ENCODE peak calls at places on chromosomes 7 and 10, in eight cellular contexts. H is AG08395; J is uterus; W is A549; Y is GM13977; P is effector CD4-positive, alpha-beta T cell; A is WTC11; E is NAMALWA. N is an unnamed sample.

GRCh38 chr7:105691692-105692564 is 110.6 kb upstream of the EFCAB10 start:
- DNase-seq in J (peak), E (no peak), A (peak), H (peak), P (peak), Y (peak), W (no peak), N (peak)

GRCh38 chr7:79653136-79653631 is 199.7 kb upstream of the MAGI2 start:
- DNase-seq in H (no peak), Y (no peak), E (no peak), W (no peak), J (no peak), P (no peak), A (no peak), N (no peak)

GRCh38 chr7:132049462-132050304 is 493.3 kb upstream of the PODXL start:
- DNase-seq in Y (no peak), A (peak), J (no peak), W (peak), E (peak), P (no peak), H (peak), N (peak)

GRCh38 chr10:122462533-122463465 is 1.4 kb downstream of the HTRA1 start:
- DNase-seq in H (peak), Y (no peak), A (no peak), E (no peak), J (peak), P (no peak), W (no peak), N (no peak)

GRCh38 chr7:131026297-131027003 is 292.4 kb upstream of the KLF14 start:
- DNase-seq in W (no peak), H (no peak), E (no peak), P (no peak), J (no peak), A (no peak), Y (no peak), N (no peak)

GRCh38 chr7:1650363-1651030 is 19.6 kb upstream of the ELFN1 start:
- DNase-seq in J (no peak), P (no peak), Y (no peak), H (no peak), W (no peak), A (no peak), E (no peak), N (no peak)

GRCh38 chr10:87961314-87961713 is 97.9 kb downstream of the PTEN start:
- DNase-seq in P (no peak), J (no peak), Y (no peak), W (no peak), A (no peak), E (no peak), H (peak), N (no peak)

GRCh38 chr7:43700059-43700501 is 29.2 kb downstream of the COA1 start:
- DNase-seq in J (no peak), E (peak), W (peak), Y (peak), P (no peak), H (peak), A (no peak), N (no peak)

GRCh38 chr10:95246582-95247051 is 44.2 kb downstream of the PDLIM1 start:
- DNase-seq in E (peak), Y (peak), J (peak), P (peak), H (peak), W (peak), A (peak), N (peak)

GRCh38 chr7:142608630-142609029 is 140.6 kb upstream of the PRSS1 start:
- DNase-seq in W (no peak), H (no peak), E (no peak), Y (no peak), A (no peak), J (no peak), P (no peak), N (no peak)

GRCh38 chr10:75672272-75672671 is 240.8 kb downstream of the LRMDA start:
- DNase-seq in A (no peak), Y (no peak), J (no peak), W (no peak), P (no peak), E (no peak), H (no peak), N (no peak)

GRCh38 chr10:119762805-119763798 is 37.3 kb downstream of the INPP5F start:
- DNase-seq in P (no peak), A (no peak), Y (no peak), E (no peak), W (no peak), H (no peak), J (no peak), N (no peak)

GRCh38 chr10:77226871-77227557 is 410.6 kb downstream of the KCNMA1 start:
- DNase-seq in P (no peak), W (no peak), J (no peak), Y (no peak), E (no peak), H (no peak), A (no peak), N (no peak)

GRCh38 chr10:29731760-29732159 is 97.0 kb upstream of the SVIL start:
- DNase-seq in H (no peak), W (no peak), E (no peak), Y (no peak), A (no peak), J (no peak), P (no peak), N (peak)

GRCh38 chr7:21690717-21691116 is 147.9 kb downstream of the DNAH11 start:
- DNase-seq in A (no peak), J (no peak), H (no peak), P (no peak), Y (no peak), E (no peak), W (no peak), N (no peak)

GRCh38 chr10:133209641-133210040 is 20.4 kb upstream of the UTF1 start:
- DNase-seq in Y (no peak), W (no peak), P (no peak), J (no peak), A (no peak), H (no peak), E (no peak), N (no peak)

GRCh38 chr7:92762853-92763252 is 73.5 kb downstream of the CDK6 start:
- DNase-seq in J (no peak), P (no peak), W (no peak), E (no peak), Y (no peak), A (no peak), H (no peak), N (no peak)

GRCh38 chr7:34075976-34076375 is 170.6 kb downstream of the BMPER start:
- DNase-seq in A (no peak), P (no peak), J (no peak), Y (no peak), E (no peak), W (no peak), H (peak), N (no peak)

GRCh38 chr7:155983176-155983815 is 171.0 kb upstream of the SHH start:
- DNase-seq in H (no peak), W (no peak), Y (no peak), E (no peak), J (no peak), A (no peak), P (no peak), N (no peak)

N was measured in glutamatergic neuron.